ENCODE peak calls at places on chromosome 15, in ten cellular contexts. G, F, J, V, K, P, M, A, Y and E are unnamed samples.

GRCh38 chr15:93073465-93073952 is 15.5 kb downstream of the RGMA start:
- DNase-seq in F (no peak), J (no peak), Y (no peak), G (no peak), M (no peak), P (no peak), A (no peak), K (no peak), V (no peak), E (no peak)

GRCh38 chr15:29133791-29134190 is 135.8 kb downstream of the NSMCE3 start:
- DNase-seq in M (no peak), P (no peak), Y (no peak), F (no peak), A (no peak), G (no peak), K (peak), V (no peak), J (no peak), E (no peak)

GRCh38 chr15:57183041-57183440 is 193.3 kb upstream of the CGNL1 start:
- DNase-seq in Y (no peak), G (no peak), V (no peak), J (no peak), K (no peak), F (no peak), M (peak), A (no peak), P (no peak), E (no peak)

GRCh38 chr15:29322407-29322806 is 52.8 kb upstream of the NSMCE3 start:
- DNase-seq in A (no peak), J (no peak), P (no peak), V (no peak), G (no peak), F (no peak), Y (no peak), M (no peak), K (no peak), E (no peak)

GRCh38 chr15:88911766-88912118 is 1.4 kb downstream of the MFGE8 start:
- DNase-seq in J (no peak), G (peak), A (no peak), P (peak), M (peak), F (peak), Y (no peak), K (no peak), V (no peak), E (no peak)

GRCh38 chr15:77030042-77030927 is 35.4 kb downstream of the PSTPIP1 start:
- DNase-seq in A (peak), M (peak), F (no peak), J (peak), K (peak), P (no peak), G (peak), V (no peak), Y (no peak), E (peak)

GRCh38 chr15:101478701-101479341 is 10.7 kb downstream of the PCSK6 start:
- DNase-seq in V (no peak), M (no peak), G (no peak), F (no peak), K (no peak), A (no peak), J (no peak), P (no peak), Y (no peak), E (no peak)

GRCh38 chr15:89416339-89417183 is 79.8 kb downstream of the RHCG start:
- DNase-seq in P (peak), Y (no peak), K (peak), J (peak), G (peak), V (peak), M (peak), A (peak), F (peak), E (peak)

GRCh38 chr15:92621972-92622533 is 33.5 kb downstream of the FAM174B start:
- DNase-seq in P (no peak), J (no peak), M (no peak), A (no peak), F (no peak), Y (no peak), K (no peak), V (no peak), G (no peak), E (no peak)

GRCh38 chr15:60871152-60871551 is 357.9 kb downstream of the RORA start:
- DNase-seq in A (no peak), V (no peak), M (no peak), F (no peak), K (no peak), J (no peak), Y (no peak), G (no peak), P (no peak), E (no peak)

GRCh38 chr15:50128266-50128665 is 9.2 kb upstream of the ATP8B4 start:
- DNase-seq in M (peak), V (no peak), F (no peak), Y (no peak), G (peak), A (peak), P (no peak), K (peak), J (no peak), E (no peak)

GRCh38 chr15:101702077-101702476 is 22.2 kb downstream of the TARS3 start:
- DNase-seq in Y (no peak), A (no peak), J (no peak), G (no peak), M (no peak), V (no peak), P (no peak), K (no peak), F (no peak), E (no peak)

GRCh38 chr15:80264031-80264430 is 12.0 kb upstream of the CTXND1 start:
- DNase-seq in P (no peak), G (no peak), A (no peak), Y (no peak), V (no peak), M (peak), F (no peak), K (no peak), J (no peak), E (no peak)

GRCh38 chr15:80265021-80265420 is 13.0 kb upstream of the CTXND1 start:
- DNase-seq in V (no peak), J (no peak), M (no peak), K (no peak), P (peak), G (no peak), F (no peak), A (no peak), Y (no peak), E (no peak)

GRCh38 chr15:80259942-80260510 is 8.0 kb upstream of the CTXND1 start:
- DNase-seq in P (no peak), Y (no peak), K (no peak), F (no peak), V (no peak), M (no peak), A (no peak), G (no peak), J (no peak), E (no peak)

GRCh38 chr15:80266113-80266512 is 14.1 kb upstream of the CTXND1 start:
- DNase-seq in F (no peak), P (no peak), J (no peak), A (no peak), M (no peak), Y (no peak), G (no peak), K (no peak), V (no peak), E (no peak)

GRCh38 chr15:80260566-80260965 is 8.6 kb upstream of the CTXND1 start:
- DNase-seq in V (no peak), K (no peak), Y (no peak), F (no peak), A (no peak), P (no peak), M (no peak), J (no peak), G (no peak), E (no peak)
- TF ChIP-seq CTCF in V (no peak), K (no peak), Y (no peak), F (no peak), A (no peak), P (no peak), M (no peak), J (no peak), G (no peak), E (no peak)

DNA sequence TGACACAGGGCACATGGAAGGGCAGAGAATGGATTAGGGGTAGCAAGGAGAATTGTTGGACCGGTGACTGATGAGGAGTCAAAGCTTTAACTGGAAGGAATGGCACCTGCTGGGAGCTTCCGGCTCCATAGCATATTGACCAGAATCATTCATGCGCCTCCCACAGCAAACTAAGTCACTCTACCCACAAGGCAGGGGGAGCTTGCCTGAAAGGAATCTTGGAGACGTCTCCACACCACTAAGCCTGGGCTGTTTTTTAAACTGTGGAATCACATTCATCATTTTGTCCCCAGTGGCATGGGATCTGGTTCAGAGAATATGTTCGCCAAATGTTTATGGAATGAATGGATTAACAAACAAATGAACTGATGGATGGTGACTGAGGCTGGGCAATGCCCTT is 57.0 kb upstream of the ITGA11 start:
- DNase-seq in M (no peak), K (no peak), V (no peak), P (no peak), A (no peak), F (no peak), J (no peak), Y (no peak), G (no peak), E (no peak)
- TF ChIP-seq CTCF in M (no peak), K (no peak), V (no peak), P (no peak), A (no peak), F (no peak), J (no peak), Y (no peak), G (no peak), E (no peak)

DNA sequence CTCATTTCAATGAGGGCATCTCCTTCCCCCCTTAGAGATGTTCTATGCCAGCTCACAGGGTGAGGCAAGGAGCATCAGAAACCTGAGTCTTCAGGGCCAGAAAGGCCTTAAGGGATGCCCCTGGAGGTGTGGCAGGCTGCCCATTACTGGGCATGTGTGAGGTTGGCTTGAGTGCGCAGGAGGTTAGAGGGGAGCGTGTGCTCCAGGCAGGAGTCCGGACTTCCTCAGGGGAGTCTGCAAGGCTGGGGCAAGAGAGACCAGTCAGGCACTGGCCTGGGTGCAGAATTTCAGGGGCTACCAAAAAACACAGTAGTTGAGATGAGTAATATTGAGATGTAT is 1.9 kb downstream of the LOXL1 start:
- DNase-seq in V (no peak), F (no peak), M (no peak), G (no peak), A (no peak), P (no peak), J (no peak), Y (no peak), K (no peak), E (no peak)
- TF ChIP-seq CTCF in V (no peak), F (no peak), M (no peak), G (no peak), A (no peak), P (no peak), J (no peak), Y (no peak), K (no peak), E (no peak)

DNA sequence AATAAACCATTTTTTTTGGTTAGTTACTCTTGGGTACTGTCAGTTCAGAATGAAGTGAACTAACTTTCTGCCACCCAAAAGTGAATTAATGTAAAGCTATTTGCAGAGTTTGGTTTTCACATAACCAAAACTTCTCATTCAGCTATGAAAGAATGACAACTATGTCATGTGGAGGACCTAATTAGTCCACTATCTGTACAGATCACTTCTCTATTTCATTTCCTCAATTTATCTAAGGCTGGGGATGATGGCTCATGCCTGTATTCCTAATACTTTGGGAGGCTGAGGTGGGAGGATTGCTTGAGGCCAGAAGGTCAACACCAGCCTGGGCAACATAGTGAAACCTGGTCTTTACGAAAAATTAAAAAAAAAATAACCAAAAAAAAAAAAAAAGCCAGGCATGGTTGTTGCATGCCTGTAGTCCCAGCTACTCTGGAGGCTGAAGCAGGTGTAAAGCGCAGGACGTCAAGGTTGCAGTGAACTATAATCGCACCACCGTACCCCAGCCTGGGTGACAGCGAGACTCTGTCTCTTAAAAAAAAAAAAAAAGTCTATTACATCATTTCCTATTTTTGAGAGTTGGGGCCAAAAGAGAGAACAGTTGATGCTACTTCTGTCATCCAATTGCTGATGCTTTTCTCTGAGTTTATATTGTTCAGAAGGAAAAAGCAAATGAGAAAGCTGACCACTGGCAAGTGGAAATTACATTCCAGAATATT is 8.7 kb downstream of the HYPK start:
- DNase-seq in Y (no peak), V (no peak), A (no peak), M (no peak), G (no peak), F (no peak), K (no peak), P (no peak), J (no peak), E (no peak)
- TF ChIP-seq CTCF in Y (no peak), V (no peak), A (no peak), M (no peak), G (no peak), F (no peak), K (no peak), P (no peak), J (no peak), E (no peak)

DNA sequence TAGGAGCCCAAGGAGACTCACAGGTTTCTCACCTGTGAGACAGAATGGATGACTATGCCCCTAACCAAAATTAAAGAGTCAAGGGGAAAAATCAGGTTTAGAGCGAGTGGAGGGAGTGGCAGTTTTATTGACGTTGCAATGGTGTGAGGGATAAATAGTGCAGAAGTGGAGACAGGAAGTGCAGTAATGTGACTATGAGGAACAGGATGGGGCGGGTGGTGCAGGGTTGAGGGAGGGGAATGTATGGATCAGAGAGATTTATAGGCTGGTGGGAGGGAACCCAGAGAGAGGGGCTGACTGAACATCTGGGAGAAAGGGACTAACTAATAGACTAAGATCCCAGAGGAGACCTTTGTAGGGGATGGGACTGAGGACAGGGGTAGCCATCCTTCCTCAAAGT is 26.5 kb downstream of the EIF2AK4 start:
- DNase-seq in P (no peak), M (no peak), A (no peak), J (no peak), V (no peak), F (no peak), K (no peak), G (no peak), Y (no peak), E (no peak)
- TF ChIP-seq CTCF in P (no peak), M (no peak), A (no peak), J (no peak), V (no peak), F (no peak), K (no peak), G (no peak), Y (no peak), E (no peak)

DNA sequence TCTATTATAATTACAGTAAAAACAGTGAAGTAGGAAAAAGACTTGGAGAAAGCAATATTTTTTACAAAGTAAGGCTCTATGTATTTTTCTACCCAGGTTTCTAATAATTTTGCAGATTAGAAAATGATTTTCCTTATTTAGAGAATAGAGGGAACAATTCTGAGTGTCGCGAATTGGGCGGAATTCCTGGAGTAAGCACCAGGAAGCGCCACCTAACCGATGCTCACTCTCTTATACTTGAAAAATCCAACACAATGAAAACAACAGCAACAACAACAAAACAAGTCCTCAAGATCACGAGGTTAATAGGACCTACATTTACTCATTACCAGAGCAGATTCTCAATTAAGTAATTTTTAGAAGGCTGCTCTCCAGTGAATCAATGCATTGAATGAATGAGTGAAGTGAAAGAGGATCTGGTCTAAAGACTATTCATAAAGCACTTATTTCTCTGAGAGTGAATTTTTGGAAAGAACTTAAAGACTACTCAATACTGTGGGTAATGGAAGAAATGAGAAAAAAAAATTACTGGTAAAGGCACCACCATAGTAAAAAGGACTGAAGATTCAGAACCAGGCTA is 158.0 kb downstream of the MEIS2 start:
- DNase-seq in M (no peak), G (no peak), Y (no peak), J (no peak), V (no peak), A (no peak), P (no peak), K (no peak), F (no peak), E (no peak)
- TF ChIP-seq CTCF in M (no peak), G (no peak), Y (no peak), J (no peak), V (no peak), A (no peak), P (no peak), K (no peak), F (no peak), E (no peak)